ENCODE peak calls at places on chromosomes 11 and 22, in ten cellular contexts. O is A549, X is heart left ventricle, P is H1, Z is breast epithelium, V is uterus, K is IMR-90, L is H54, I is transverse colon, B is adrenal gland. S is an unnamed sample.

GRCh38 chr22:46069518-46070214 is 80.7 kb upstream of the PPARA start:
- DNase-seq in O (peak), X (peak), P (no peak), Z (peak), V (peak), K (peak), L (no peak), I (peak), B (peak), S (no peak)

GRCh38 chr22:26461188-26461810 is 22.3 kb downstream of the HPS4 start:
- DNase-seq in O (peak), X (no peak), P (peak), Z (no peak), V (peak), K (peak), L (no peak), I (peak), B (peak), S (peak)

GRCh38 chr11:103585911-103586310 is 450.5 kb upstream of the DDI1 start:
- DNase-seq in O (no peak), X (no peak), P (no peak), Z (no peak), V (no peak), K (no peak), L (no peak), I (no peak), B (no peak), S (no peak)

GRCh38 chr22:35133702-35134395 is 67.9 kb downstream of the ISX start:
- DNase-seq in O (no peak), X (no peak), P (no peak), Z (no peak), V (no peak), K (no peak), L (no peak), I (peak), B (no peak), S (no peak)

GRCh38 chr11:128365044-128365443 is 222.3 kb downstream of the ETS1 start:
- DNase-seq in O (peak), X (no peak), P (no peak), Z (no peak), V (no peak), K (peak), L (no peak), I (no peak), B (no peak), S (no peak)

GRCh38 chr11:46003647-46004046 is 81.2 kb downstream of the LARGE2 start:
- DNase-seq in O (no peak), X (no peak), P (no peak), Z (no peak), V (no peak), K (peak), L (no peak), I (no peak), B (no peak), S (no peak)

GRCh38 chr11:123461164-123461563 is 31.1 kb downstream of the GRAMD1B start:
- DNase-seq in O (no peak), X (peak), P (no peak), Z (peak), V (no peak), K (no peak), L (no peak), I (no peak), B (peak), S (no peak)

GRCh38 chr22:30290679-30291333 is 1.5 kb upstream of the CASTOR1 start:
- DNase-seq in O (no peak), X (peak), P (no peak), Z (peak), V (peak), K (peak), L (peak), I (peak), B (peak), S (peak)

GRCh38 chr11:118939948-118940598 is 14.3 kb upstream of the BCL9L start:
- DNase-seq in O (no peak), X (no peak), P (no peak), Z (no peak), V (no peak), K (no peak), L (no peak), I (no peak), B (peak), S (no peak)

GRCh38 chr11:65793144-65793581 is 6.3 kb downstream of the OVOL1 start:
- DNase-seq in O (no peak), X (peak), P (no peak), Z (peak), V (no peak), K (no peak), L (no peak), I (peak), B (no peak), S (no peak)

GRCh38 chr11:3609416-3610265 is 32.2 kb downstream of the ART5 start:
- DNase-seq in O (peak), X (no peak), P (peak), Z (no peak), V (no peak), K (peak), L (peak), I (no peak), B (no peak), S (peak)

GRCh38 chr11:2406476-2406875 is 5.9 kb downstream of the TSSC4 start:
- DNase-seq in O (no peak), X (no peak), P (no peak), Z (no peak), V (no peak), K (no peak), L (no peak), I (no peak), B (no peak), S (no peak)

GRCh38 chr11:126698576-126698975 is 302.0 kb downstream of the KIRREL3 start:
- DNase-seq in O (no peak), X (no peak), P (no peak), Z (no peak), V (no peak), K (no peak), L (no peak), I (no peak), B (no peak), S (no peak)

GRCh38 chr22:27377501-27377900 is 424.1 kb downstream of the MN1 start:
- DNase-seq in O (no peak), X (no peak), P (no peak), Z (no peak), V (no peak), K (no peak), L (no peak), I (no peak), B (no peak), S (no peak)

GRCh38 chr22:27224485-27225364 is 567.3 kb downstream of the MIAT start:
- DNase-seq in O (no peak), X (no peak), P (no peak), Z (no peak), V (peak), K (peak), L (no peak), I (no peak), B (no peak), S (no peak)

GRCh38 chr11:69997352-69997751 is 80.8 kb upstream of the ANO1 start:
- DNase-seq in O (no peak), X (no peak), P (no peak), Z (no peak), V (no peak), K (no peak), L (no peak), I (no peak), B (no peak), S (no peak)

GRCh38 chr11:57647960-57648776 is 1.5 kb downstream of the YPEL4 start:
- DNase-seq in O (no peak), X (no peak), P (peak), Z (no peak), V (no peak), K (no peak), L (no peak), I (no peak), B (no peak), S (peak)

GRCh38 chr11:65606876-65607613 is 7.0 kb downstream of the MAP3K11 start:
- DNase-seq in O (peak), X (peak), P (peak), Z (peak), V (peak), K (peak), L (no peak), I (peak), B (peak), S (peak)

GRCh38 chr22:36141481-36141880 is 19.1 kb downstream of the APOL3 start:
- DNase-seq in O (no peak), X (no peak), P (no peak), Z (no peak), V (no peak), K (no peak), L (no peak), I (no peak), B (no peak), S (no peak)

GRCh38 chr11:67117667-67118058 is 1.4 kb upstream of the KDM2A start:
- DNase-seq in O (no peak), X (peak), P (peak), Z (no peak), V (peak), K (no peak), L (no peak), I (peak), B (peak), S (peak)

GRCh38 chr11:124900464-124900863 is 2.8 kb upstream of the ROBO4 start:
- DNase-seq in O (peak), X (no peak), P (peak), Z (no peak), V (no peak), K (peak), L (peak), I (no peak), B (peak), S (no peak)

GRCh38 chr22:29997516-29997915 is 82.7 kb upstream of the HORMAD2 start:
- DNase-seq in O (no peak), X (no peak), P (no peak), Z (no peak), V (no peak), K (no peak), L (no peak), I (no peak), B (no peak), S (no peak)

GRCh38 chr11:130653838-130654601 is 205.6 kb downstream of the ADAMTS15 start:
- DNase-seq in O (no peak), X (peak), P (peak), Z (peak), V (peak), K (peak), L (no peak), I (peak), B (peak), S (no peak)

GRCh38 chr11:74417379-74417804 is 19.2 kb upstream of the PGM2L1 start:
- DNase-seq in O (no peak), X (no peak), P (no peak), Z (no peak), V (no peak), K (peak), L (no peak), I (no peak), B (no peak), S (no peak)

GRCh38 chr22:27776410-27776958 is 25.1 kb downstream of the MN1 start:
- DNase-seq in O (no peak), X (no peak), P (no peak), Z (no peak), V (no peak), K (no peak), L (no peak), I (no peak), B (no peak), S (no peak)

GRCh38 chr11:113393501-113393985 is 6.0 kb downstream of the ANKK1 start:
- DNase-seq in O (no peak), X (no peak), P (no peak), Z (no peak), V (no peak), K (no peak), L (no peak), I (no peak), B (no peak), S (no peak)

GRCh38 chr22:24474221-24474620 is 20.9 kb upstream of the UPB1 start:
- DNase-seq in O (peak), X (no peak), P (no peak), Z (no peak), V (no peak), K (peak), L (peak), I (no peak), B (no peak), S (no peak)

GRCh38 chr11:122836916-122837315 is 1.4 kb upstream of the CRTAM start:
- DNase-seq in O (no peak), X (no peak), P (no peak), Z (no peak), V (no peak), K (no peak), L (no peak), I (no peak), B (no peak), S (no peak)

GRCh38 chr11:27282141-27282590 is 80.8 kb downstream of the CCDC34 start:
- DNase-seq in O (peak), X (peak), P (no peak), Z (no peak), V (peak), K (peak), L (no peak), I (no peak), B (peak), S (no peak)

GRCh38 chr11:118415739-118416068 is 14.3 kb downstream of the ATP5MG start:
- DNase-seq in O (peak), X (no peak), P (peak), Z (no peak), V (no peak), K (peak), L (no peak), I (peak), B (peak), S (peak)

GRCh38 chr11:62614275-62614674 is 1.2 kb downstream of the ROM1 start:
- DNase-seq in O (no peak), X (peak), P (no peak), Z (no peak), V (no peak), K (no peak), L (peak), I (no peak), B (no peak), S (peak)

GRCh38 chr11:16347928-16348685 is 8.2 kb downstream of the SOX6 start:
- DNase-seq in O (no peak), X (no peak), P (no peak), Z (no peak), V (no peak), K (peak), L (no peak), I (no peak), B (no peak), S (no peak)

GRCh38 chr11:19519344-19519743 is 193.3 kb upstream of the NAV2 start:
- DNase-seq in O (no peak), X (no peak), P (no peak), Z (no peak), V (no peak), K (no peak), L (no peak), I (no peak), B (no peak), S (no peak)

GRCh38 chr11:68010058-68011041 is at the start of gene ALDH3B1:
- DNase-seq in O (peak), X (peak), P (peak), Z (peak), V (peak), K (peak), L (peak), I (peak), B (peak), S (peak)

GRCh38 chr11:2215230-2215560 is 43.6 kb upstream of the TH start:
- DNase-seq in O (no peak), X (no peak), P (no peak), Z (peak), V (peak), K (no peak), L (no peak), I (no peak), B (no peak), S (no peak)

GRCh38 chr11:33160147-33160546 is 1.1 kb downstream of the CSTF3 start:
- DNase-seq in O (peak), X (no peak), P (no peak), Z (no peak), V (no peak), K (peak), L (no peak), I (no peak), B (no peak), S (peak)

GRCh38 chr11:118819687-118820086 is 28.7 kb upstream of the DDX6 start:
- DNase-seq in O (no peak), X (no peak), P (no peak), Z (no peak), V (no peak), K (no peak), L (no peak), I (no peak), B (no peak), S (no peak)

DNA sequence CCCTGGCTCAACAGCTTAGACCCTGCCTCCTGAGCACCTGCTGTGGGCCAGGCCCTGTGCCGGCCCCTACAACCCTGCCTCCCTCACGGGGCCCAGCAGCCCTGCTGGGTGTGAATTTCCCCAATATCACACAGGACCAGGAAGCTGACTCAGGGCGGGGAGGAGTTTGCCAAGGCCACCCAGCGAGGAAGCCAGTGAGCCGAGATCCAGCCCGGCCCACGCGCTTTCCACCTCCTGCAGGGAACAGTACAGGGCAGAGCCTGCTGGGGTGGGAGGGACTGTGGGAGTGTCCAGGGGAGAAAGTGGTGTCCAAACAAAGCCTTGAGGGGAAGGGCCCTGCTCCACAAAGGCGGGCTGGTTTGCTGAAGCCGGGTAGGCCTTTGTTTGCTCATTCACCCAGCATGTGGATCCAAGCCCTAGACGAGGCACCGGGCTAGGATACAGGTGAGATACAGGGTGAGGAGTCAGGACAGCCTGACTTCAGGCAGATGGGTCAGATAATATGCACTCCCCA is 26.8 kb downstream of the RPL3 start:
- DNase-seq in O (peak), X (peak), P (no peak), Z (peak), V (peak), K (peak), L (peak), I (peak), B (peak), S (peak)
- TF ChIP-seq POLR2A in O (no peak), X (no peak), P (no peak), Z (peak), V (no peak), K (no peak), L (peak), I (peak), B (peak), S (peak)

GRCh38 chr11:73203322-73203721 is 14.8 kb upstream of the P2RY2 start:
- DNase-seq in O (no peak), X (no peak), P (no peak), Z (no peak), V (peak), K (no peak), L (no peak), I (no peak), B (no peak), S (no peak)

GRCh38 chr11:73206751-73207280 is 11.3 kb upstream of the P2RY2 start:
- DNase-seq in O (peak), X (no peak), P (no peak), Z (no peak), V (no peak), K (no peak), L (no peak), I (no peak), B (no peak), S (no peak)

GRCh38 chr11:73205666-73206343 is 12.3 kb upstream of the P2RY2 start:
- DNase-seq in O (no peak), X (no peak), P (no peak), Z (no peak), V (no peak), K (no peak), L (no peak), I (peak), B (no peak), S (no peak)

GRCh38 chr11:73203790-73204189 is 14.3 kb upstream of the P2RY2 start:
- DNase-seq in O (no peak), X (peak), P (no peak), Z (no peak), V (peak), K (no peak), L (no peak), I (peak), B (no peak), S (no peak)

DNA sequence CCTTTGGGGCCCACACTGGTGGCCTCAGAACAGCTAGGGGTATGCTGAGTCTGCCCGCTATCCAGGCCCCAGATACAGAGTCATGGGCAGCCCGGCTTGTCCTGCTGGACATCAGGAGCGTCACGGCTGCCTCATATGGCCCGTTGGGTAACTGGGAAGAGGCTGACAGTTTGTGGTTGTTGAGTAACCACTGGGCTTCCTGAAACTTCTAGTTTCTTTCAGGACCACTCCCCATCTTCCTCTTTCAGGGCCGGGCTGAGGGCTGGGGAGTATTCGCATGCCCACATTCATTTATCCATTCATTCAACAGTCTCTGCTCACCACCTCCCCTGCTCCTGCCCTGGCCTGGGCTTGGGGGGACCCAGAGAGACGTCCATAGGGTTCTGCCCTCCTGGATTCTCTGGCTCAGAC is 13.4 kb upstream of the P2RY2 start:
- DNase-seq in O (no peak), X (peak), P (no peak), Z (no peak), V (peak), K (no peak), L (no peak), I (peak), B (peak), S (no peak)
- TF ChIP-seq POLR2A in O (no peak), X (no peak), P (no peak), Z (no peak), V (no peak), K (no peak), L (no peak), I (no peak), B (no peak), S (no peak)

DNA sequence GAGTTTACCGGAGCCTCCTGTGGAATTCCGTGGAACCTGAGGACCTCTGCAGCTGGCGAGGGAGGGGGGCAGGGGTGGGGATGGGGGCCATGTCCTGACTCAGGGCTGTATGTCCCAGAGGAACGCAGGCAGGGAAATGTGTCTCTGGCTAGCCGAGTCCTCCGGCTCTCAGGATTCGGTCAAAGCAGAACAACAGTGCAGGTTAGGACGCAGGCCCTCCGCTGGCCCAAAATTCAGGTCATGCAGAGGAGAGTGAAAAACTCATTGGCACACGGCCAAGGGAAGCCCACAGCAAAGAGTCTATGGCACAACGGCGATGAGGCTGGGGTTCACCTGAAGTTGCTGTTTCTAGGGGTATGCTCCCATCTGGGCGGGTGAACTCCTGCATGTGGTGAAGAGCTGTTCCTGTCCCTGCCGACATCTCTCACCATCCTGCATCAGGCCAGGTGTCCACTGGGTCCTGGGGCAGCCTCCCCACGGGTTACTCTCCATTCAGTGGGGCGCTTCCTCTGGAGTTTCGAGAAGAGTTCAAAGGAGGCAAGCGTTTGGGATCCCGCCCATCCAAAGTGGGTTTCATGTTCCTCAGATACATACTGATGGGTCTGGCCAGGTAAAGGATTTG is 1055.3 kb downstream of the BRD1 start:
- DNase-seq in O (no peak), X (no peak), P (no peak), Z (no peak), V (no peak), K (no peak), L (no peak), I (no peak), B (no peak), S (no peak)
- TF ChIP-seq POLR2A in O (no peak), X (no peak), P (no peak), Z (no peak), V (no peak), K (no peak), L (no peak), I (no peak), B (no peak), S (no peak)

GRCh38 chr11:1072116-1072820 is 2.4 kb upstream of the MUC2 start:
- DNase-seq in O (peak), X (peak), P (peak), Z (no peak), V (peak), K (peak), L (peak), I (no peak), B (no peak), S (no peak)
- TF ChIP-seq POLR2A in O (no peak), X (no peak), P (no peak), Z (no peak), V (no peak), K (no peak), L (no peak), I (no peak), B (no peak), S (no peak)